ENCODE peak calls at places on chromosomes 13 and 19, in seven cellular contexts. One of them, this sample, is unnamed. For H3K4me1, the result is how much of the 10 kb centered on the place peaks cover.

GRCh38 chr13:32538234-32538620 is 368 bp downstream of the N4BP2L2 start:
- DNase-seq in Peyer's patch: peak
- DNase-seq in A549: peak
- DNase-seq in tibial nerve: no peak
- DNase-seq in heart left ventricle: peak
- DNase-seq in spleen: peak
- DNase-seq in ovary: no peak
- DNase-seq in this sample: peak

GRCh38 chr13:92362717-92363116 is 863.9 kb upstream of the GPC6 start:
- DNase-seq in spleen: no peak
- DNase-seq in heart left ventricle: no peak
- DNase-seq in Peyer's patch: no peak
- DNase-seq in ovary: no peak
- DNase-seq in tibial nerve: no peak
- DNase-seq in A549: no peak
- DNase-seq in this sample: no peak

GRCh38 chr19:2270157-2270571 is 11.8 kb downstream of the PEAK3 start:
- DNase-seq in spleen: peak
- DNase-seq in ovary: peak
- DNase-seq in tibial nerve: peak
- DNase-seq in Peyer's patch: no peak
- DNase-seq in A549: no peak
- DNase-seq in heart left ventricle: peak
- DNase-seq in this sample: peak

GRCh38 chr13:37791699-37792098 is 77.9 kb downstream of the TRPC4 start:
- DNase-seq in A549: no peak
- DNase-seq in spleen: no peak
- DNase-seq in tibial nerve: no peak
- DNase-seq in Peyer's patch: no peak
- DNase-seq in heart left ventricle: no peak
- DNase-seq in ovary: no peak
- DNase-seq in this sample: no peak

GRCh38 chr13:33751151-33751550 is 66.8 kb upstream of the RFC3 start:
- DNase-seq in tibial nerve: no peak
- DNase-seq in spleen: no peak
- DNase-seq in heart left ventricle: no peak
- DNase-seq in A549: no peak
- DNase-seq in ovary: no peak
- DNase-seq in Peyer's patch: no peak
- DNase-seq in this sample: no peak

GRCh38 chr19:18763674-18764590 is 27.2 kb downstream of the COMP start:
- DNase-seq in heart left ventricle: no peak
- DNase-seq in ovary: no peak
- DNase-seq in Peyer's patch: no peak
- DNase-seq in A549: no peak
- DNase-seq in spleen: no peak
- DNase-seq in tibial nerve: no peak
- DNase-seq in this sample: no peak

GRCh38 chr19:6250024-6250605 is 29.7 kb downstream of the MLLT1 start:
- DNase-seq in ovary: no peak
- DNase-seq in Peyer's patch: no peak
- DNase-seq in spleen: no peak
- DNase-seq in A549: no peak
- DNase-seq in tibial nerve: no peak
- DNase-seq in heart left ventricle: no peak
- DNase-seq in this sample: no peak

GRCh38 chr19:33399745-33400681 is 26.5 kb downstream of the CEBPG start:
- DNase-seq in tibial nerve: no peak
- DNase-seq in ovary: no peak
- DNase-seq in heart left ventricle: no peak
- DNase-seq in Peyer's patch: no peak
- DNase-seq in spleen: peak
- DNase-seq in A549: no peak
- DNase-seq in this sample: peak

GRCh38 chr13:30976041-30976440 is 43.6 kb downstream of the TEX26 start:
- DNase-seq in heart left ventricle: no peak
- DNase-seq in Peyer's patch: no peak
- DNase-seq in spleen: no peak
- DNase-seq in A549: no peak
- DNase-seq in ovary: no peak
- DNase-seq in tibial nerve: no peak
- DNase-seq in this sample: no peak

DNA sequence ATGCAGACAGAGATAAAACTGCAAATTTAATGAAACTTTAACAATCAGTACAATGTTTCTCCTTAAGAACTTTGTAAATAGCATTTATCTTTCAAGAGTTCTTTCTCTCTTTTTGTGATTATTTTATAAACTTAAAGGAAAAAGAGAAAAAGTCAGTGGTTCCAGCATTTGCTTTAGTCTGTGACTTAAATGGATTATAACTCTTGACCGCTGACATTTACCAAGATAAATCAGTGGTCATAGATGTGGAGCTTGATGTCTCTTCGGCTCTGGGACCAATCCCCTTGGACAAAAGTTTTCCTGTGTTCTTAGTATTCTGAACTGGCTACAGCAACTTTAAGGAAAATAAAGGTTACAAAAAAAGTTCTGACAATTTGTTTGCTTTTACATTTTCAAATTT is 162.6 kb downstream of the TM9SF2 start:
- DNase-seq in A549: no peak
- DNase-seq in tibial nerve: no peak
- DNase-seq in heart left ventricle: no peak
- DNase-seq in ovary: no peak
- DNase-seq in spleen: no peak
- DNase-seq in Peyer's patch: no peak
- DNase-seq in this sample: no peak
- H3K4me1 ChIP-seq in A549: under half
- H3K4me1 ChIP-seq in tibial nerve: under half
- H3K4me1 ChIP-seq in heart left ventricle: under half
- H3K4me1 ChIP-seq in ovary: under half
- H3K4me1 ChIP-seq in spleen: under half
- H3K4me1 ChIP-seq in Peyer's patch: under half
- H3K4me1 ChIP-seq in this sample: under half

DNA sequence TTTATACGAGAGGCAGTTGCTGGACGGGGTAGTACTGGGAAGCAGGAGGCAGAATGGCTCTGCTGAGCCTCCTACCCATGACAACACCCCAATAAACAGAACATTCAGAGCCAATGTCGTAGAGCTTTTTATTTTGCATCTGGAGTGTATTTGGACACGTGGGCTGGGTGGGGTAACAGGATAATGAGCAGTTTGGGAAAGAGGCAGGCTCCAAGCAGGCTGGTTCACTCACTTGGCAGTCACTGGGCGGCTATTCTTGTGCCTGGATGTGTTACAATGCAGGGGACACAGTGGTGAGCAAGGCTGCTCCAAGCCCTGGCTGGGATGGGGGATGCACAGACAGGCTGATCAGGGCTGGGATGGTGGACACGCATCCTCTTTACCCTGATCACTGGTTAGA is 9.5 kb downstream of the ACTMAP start:
- DNase-seq in spleen: no peak
- DNase-seq in A549: no peak
- DNase-seq in tibial nerve: peak
- DNase-seq in ovary: no peak
- DNase-seq in heart left ventricle: peak
- DNase-seq in Peyer's patch: no peak
- DNase-seq in this sample: no peak
- TF ChIP-seq POLR2A in spleen: no peak
- TF ChIP-seq POLR2A in A549: no peak
- TF ChIP-seq POLR2A in tibial nerve: no peak
- TF ChIP-seq POLR2A in ovary: no peak
- TF ChIP-seq POLR2A in heart left ventricle: no peak
- TF ChIP-seq POLR2A in Peyer's patch: no peak
- TF ChIP-seq POLR2A in this sample: no peak

DNA sequence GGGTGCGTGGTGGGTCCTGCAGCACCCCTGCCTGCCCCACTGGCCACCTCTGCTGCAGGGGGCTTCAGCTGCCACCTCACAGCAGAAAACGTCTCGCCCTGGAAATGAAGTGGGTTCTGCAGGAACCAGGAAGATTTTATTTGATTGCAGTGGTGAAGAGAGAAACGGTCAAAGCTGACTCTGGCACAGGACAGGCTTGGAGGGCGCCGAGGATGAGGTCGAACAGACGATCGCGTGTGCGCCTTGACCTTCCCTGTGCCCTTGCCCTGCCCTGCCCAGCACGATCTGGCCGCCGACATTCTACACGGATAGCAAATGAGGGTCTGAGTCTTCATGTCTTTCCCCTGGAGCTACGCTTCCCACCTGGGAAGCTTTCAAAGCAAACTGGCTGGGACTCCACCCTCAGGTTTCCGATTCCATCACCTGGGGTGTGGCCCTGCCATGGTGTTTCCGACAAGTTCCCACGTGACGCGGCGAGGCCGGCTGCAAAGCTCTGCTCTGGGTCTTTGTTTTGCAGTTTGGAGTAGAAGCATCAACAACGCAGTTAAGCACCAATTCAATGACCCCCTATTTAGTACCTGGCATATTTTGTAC is 50.3 kb upstream of the TUBGCP3 start:
- DNase-seq in ovary: no peak
- DNase-seq in tibial nerve: no peak
- DNase-seq in heart left ventricle: no peak
- DNase-seq in spleen: peak
- DNase-seq in A549: no peak
- DNase-seq in Peyer's patch: no peak
- DNase-seq in this sample: no peak
- H3K4me1 ChIP-seq in ovary: under half
- H3K4me1 ChIP-seq in tibial nerve: under half
- H3K4me1 ChIP-seq in heart left ventricle: under half
- H3K4me1 ChIP-seq in spleen: under half
- H3K4me1 ChIP-seq in A549: under half
- H3K4me1 ChIP-seq in Peyer's patch: under half
- H3K4me1 ChIP-seq in this sample: under half

GRCh38 chr13:79933389-79933788 is 407.5 kb downstream of the SPRY2 start:
- DNase-seq in heart left ventricle: no peak
- DNase-seq in ovary: no peak
- DNase-seq in tibial nerve: no peak
- DNase-seq in A549: no peak
- DNase-seq in Peyer's patch: no peak
- DNase-seq in spleen: no peak
- DNase-seq in this sample: no peak
- TF ChIP-seq POLR2A in heart left ventricle: no peak
- TF ChIP-seq POLR2A in ovary: no peak
- TF ChIP-seq POLR2A in tibial nerve: no peak
- TF ChIP-seq POLR2A in A549: no peak
- TF ChIP-seq POLR2A in Peyer's patch: no peak
- TF ChIP-seq POLR2A in spleen: no peak
- TF ChIP-seq POLR2A in this sample: no peak